ENCODE peak calls at places on chromosomes 12 and 14, in ten cellular contexts. P is adrenal gland, C is A549, M is esophagus muscularis mucosa, Q is Peyer's patch, T is ovary, D is stomach, K is K562, A is transverse colon, H is uterus. X is an unnamed sample. For H3K9me3 and H3K4me1, the result is how much of the 10 kb centered on the place peaks cover.

GRCh38 chr12:106205208-106206069 is 42.4 kb downstream of the CKAP4 start:
- DNase-seq in H (no peak), D (no peak), A (no peak), T (no peak), C (peak), K (no peak), P (peak), Q (no peak), M (peak), X (peak)

GRCh38 chr12:31482816-31483215 is 108.1 kb downstream of the DENND5B start:
- DNase-seq in T (no peak), H (no peak), P (no peak), Q (no peak), M (no peak), D (no peak), C (no peak), A (no peak), K (no peak), X (no peak)

GRCh38 chr12:88111074-88111652 is 30.7 kb downstream of the CEP290 start:
- DNase-seq in C (peak), K (no peak), P (no peak), M (no peak), A (no peak), H (no peak), D (no peak), T (no peak), Q (no peak), X (no peak)

GRCh38 chr12:32083489-32083888 is 23.2 kb upstream of the BICD1 start:
- DNase-seq in C (no peak), Q (no peak), K (no peak), H (no peak), D (no peak), A (no peak), P (no peak), M (no peak), T (no peak), X (no peak)

GRCh38 chr12:76329163-76329562 is 19.1 kb downstream of the BBS10 start:
- DNase-seq in D (no peak), C (peak), K (no peak), Q (no peak), A (no peak), P (no peak), T (no peak), H (no peak), M (no peak), X (no peak)

GRCh38 chr14:66724996-66725395 is 217.0 kb downstream of the GPHN start:
- DNase-seq in Q (no peak), P (no peak), D (no peak), C (no peak), T (no peak), A (no peak), M (no peak), H (no peak), K (no peak), X (no peak)

GRCh38 chr12:116583284-116583683 is 24.1 kb downstream of the MAP1LC3B2 start:
- DNase-seq in H (no peak), M (no peak), K (no peak), P (no peak), T (no peak), D (no peak), C (no peak), Q (no peak), A (no peak), X (no peak)

GRCh38 chr14:25001096-25001982 is 48.6 kb downstream of the STXBP6 start:
- DNase-seq in Q (no peak), P (no peak), K (no peak), A (no peak), M (no peak), D (no peak), H (no peak), C (no peak), T (no peak), X (no peak)

GRCh38 chr12:13425766-13426165 is 229.2 kb downstream of the EMP1 start:
- DNase-seq in D (no peak), C (peak), K (no peak), P (no peak), T (no peak), M (no peak), H (no peak), Q (no peak), A (no peak), X (no peak)

GRCh38 chr12:4962539-4963486 is 53.1 kb downstream of the KCNA1 start:
- DNase-seq in T (no peak), K (no peak), H (no peak), D (no peak), P (no peak), Q (no peak), M (no peak), C (no peak), A (no peak), X (no peak)

GRCh38 chr12:51531982-51532497 is 59.0 kb upstream of the SCN8A start:
- DNase-seq in D (peak), P (peak), A (peak), H (peak), M (no peak), T (peak), Q (peak), K (peak), C (peak), X (peak)

GRCh38 chr14:46651526-46652144 is at the start of gene RPL10L:
- DNase-seq in T (no peak), D (no peak), H (no peak), Q (no peak), K (peak), M (no peak), A (no peak), P (no peak), C (peak), X (no peak)

GRCh38 chr12:16012086-16012485 is 101.0 kb downstream of the DERA start:
- DNase-seq in Q (no peak), A (no peak), D (peak), K (no peak), M (no peak), H (peak), C (no peak), T (peak), P (peak), X (peak)

GRCh38 chr14:102188187-102188586 is 48.5 kb downstream of the WDR20 start:
- DNase-seq in M (no peak), D (no peak), H (no peak), C (no peak), Q (no peak), P (no peak), A (no peak), K (no peak), T (no peak), X (no peak)

GRCh38 chr12:91111366-91112321 is at the start of gene LUM:
- DNase-seq in P (no peak), T (peak), C (no peak), D (no peak), A (no peak), K (no peak), H (peak), M (no peak), Q (peak), X (peak)

GRCh38 chr12:34286934-34287333 is 264.6 kb downstream of the ALG10 start:
- DNase-seq in D (no peak), P (no peak), K (no peak), C (no peak), T (no peak), Q (no peak), M (no peak), H (no peak), A (no peak), X (no peak)
- H3K9me3 ChIP-seq in D (half or more), P (under half), K (under half), C (under half), T (under half), Q (under half), M (half or more), H (under half), A (under half), X (under half)

DNA sequence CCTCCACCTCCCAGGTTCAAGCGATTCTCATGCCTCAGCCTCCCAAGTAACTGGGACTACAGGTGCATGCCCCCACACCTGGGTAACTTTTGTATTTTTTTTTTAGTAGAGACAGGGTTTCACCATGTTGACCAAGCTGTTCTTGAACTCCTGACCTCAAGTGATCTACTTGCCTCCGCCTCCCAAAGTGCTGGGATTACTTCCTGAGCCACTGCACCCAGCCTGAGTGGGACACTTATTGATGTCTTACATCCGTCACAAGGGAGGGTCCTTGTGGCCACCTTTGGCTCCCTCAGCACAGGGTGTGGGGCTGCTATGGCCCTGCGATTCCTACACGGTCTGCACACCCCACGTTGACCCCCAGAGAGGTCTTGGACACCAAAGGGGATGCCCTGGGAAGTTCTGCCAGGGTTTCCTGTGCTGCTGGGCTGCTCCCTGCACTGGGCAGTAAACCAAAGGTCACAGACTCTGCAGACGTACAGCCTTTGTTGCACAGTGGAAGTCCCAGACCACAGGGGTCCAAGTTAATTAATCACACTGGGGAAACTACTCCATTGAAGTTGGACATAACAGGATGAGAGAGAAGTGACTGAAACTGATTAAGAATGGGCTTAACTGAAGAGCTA is 95.7 kb downstream of the SAMD4A start:
- DNase-seq in A (no peak), K (no peak), Q (no peak), P (peak), C (no peak), T (no peak), H (no peak), M (no peak), D (no peak), X (no peak)
- H3K4me1 ChIP-seq in A (under half), K (under half), Q (under half), P (under half), C (under half), T (under half), H (under half), M (under half), D (under half), X (under half)

DNA sequence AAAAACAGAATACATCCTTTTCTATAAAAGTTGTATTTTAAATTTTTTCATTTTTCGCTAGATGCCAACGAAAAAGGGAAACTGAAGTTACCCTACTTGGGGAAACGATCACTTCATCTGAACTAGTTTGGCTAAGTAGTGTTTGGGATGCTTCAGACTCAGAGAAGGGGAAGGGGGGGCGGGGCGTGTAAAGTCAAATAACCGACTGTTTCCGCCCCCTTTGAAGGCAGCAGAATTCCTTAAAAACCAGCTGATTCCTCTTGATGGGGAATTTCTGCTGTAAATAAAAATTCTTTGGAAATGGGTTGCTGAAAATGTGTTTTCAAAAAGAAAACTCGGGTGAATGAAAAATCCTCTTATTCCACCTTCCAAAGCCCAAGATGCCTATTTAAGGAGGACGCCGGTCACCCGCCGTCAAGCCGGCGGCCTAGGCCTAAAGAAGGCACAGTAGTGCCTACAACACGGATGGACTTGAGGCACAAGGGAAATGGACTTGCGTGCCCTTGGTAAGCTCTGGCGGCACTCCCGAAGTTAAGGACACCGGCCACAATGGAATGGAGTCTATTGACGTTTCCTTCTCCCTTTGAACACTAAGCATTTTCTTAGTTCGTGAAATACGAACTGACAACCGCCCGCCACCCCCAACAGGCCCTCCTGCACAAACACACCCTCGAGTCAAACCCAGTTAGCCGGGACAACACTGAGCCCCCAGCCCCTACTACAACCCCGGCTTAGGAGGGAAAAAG is 2.0 kb downstream of the ATXN2 start:
- DNase-seq in H (peak), A (peak), K (no peak), C (peak), M (no peak), T (peak), D (peak), P (peak), Q (peak), X (peak)
- TF ChIP-seq POLR2A in H (no peak), A (no peak), K (no peak), C (no peak), M (no peak), T (no peak), D (no peak), P (peak), Q (no peak), X (no peak)

GRCh38 chr12:34289431-34290190 is 267.3 kb downstream of the ALG10 start:
- DNase-seq in D (no peak), H (no peak), A (peak), C (no peak), Q (peak), K (no peak), M (no peak), T (peak), P (no peak), X (peak)
- H3K9me3 ChIP-seq in D (half or more), H (under half), A (under half), C (under half), Q (under half), K (under half), M (under half), T (under half), P (under half), X (under half)

GRCh38 chr14:100731846-100732765 is 5.4 kb downstream of the DLK1 start:
- DNase-seq in K (no peak), T (no peak), Q (no peak), P (peak), M (no peak), A (no peak), H (no peak), C (no peak), D (no peak), X (no peak)
- H3K4me1 ChIP-seq in K (under half), T (under half), Q (under half), P (under half), M (under half), A (under half), H (under half), C (under half), D (under half), X (under half)

X was measured in heart left ventricle.